ENCODE peak calls at places on chromosomes 11 and 22, in ten cellular contexts. X is left ventricle myocardium inferior; H is neuronal stem cell; M is H4; K is AG08395; D is stimulated activated CD8-positive, alpha-beta memory T cell treated with anti-CD3 and anti-CD28 coated beads, Interleukin-7, amount 100 ng/mL, for 48 hours; S is kidney epithelial cell; U is stimulated activated CD4-positive, alpha-beta T cell treated with anti-CD3 and anti-CD28 coated beads, Interleukin-1b, Interleukin-23, amount 100 ng/mL, for 1 hour; F is endodermal cell; O is 8988T. I is an unnamed sample.

GRCh38 chr11:9132203-9132878 is 40.9 kb upstream of the SCUBE2 start:
- DNase-seq in H (no peak), D (no peak), O (no peak), F (no peak), X (no peak), M (no peak), K (no peak), U (no peak), S (no peak), I (no peak)

GRCh38 chr11:109963101-109963500 is 130.1 kb upstream of the ZC3H12C start:
- DNase-seq in S (no peak), F (no peak), D (no peak), U (no peak), M (no peak), X (no peak), K (no peak), H (no peak), O (no peak), I (no peak)

GRCh38 chr11:112748713-112749481 is 212.3 kb upstream of the NCAM1 start:
- DNase-seq in F (no peak), D (no peak), H (no peak), X (no peak), S (no peak), O (no peak), M (no peak), K (no peak), U (no peak), I (no peak)

GRCh38 chr11:116910378-116910777 is 73.0 kb upstream of the APOA1 start:
- DNase-seq in S (no peak), F (no peak), K (peak), U (no peak), H (no peak), X (no peak), O (no peak), D (no peak), M (no peak), I (no peak)

GRCh38 chr11:107359701-107360100 is 97.9 kb downstream of the CWF19L2 start:
- DNase-seq in D (no peak), M (no peak), S (no peak), K (no peak), H (no peak), X (no peak), F (no peak), U (no peak), O (no peak), I (no peak)

GRCh38 chr11:27293500-27294417 is 69.3 kb downstream of the CCDC34 start:
- DNase-seq in F (no peak), S (no peak), K (no peak), M (peak), U (no peak), H (no peak), X (no peak), D (no peak), O (no peak), I (no peak)

GRCh38 chr11:32426819-32427615 is 8.3 kb downstream of the WT1 start:
- DNase-seq in O (no peak), M (no peak), K (no peak), H (no peak), U (no peak), D (no peak), S (no peak), X (peak), F (peak), I (no peak)

GRCh38 chr11:69953356-69953755 is 124.8 kb upstream of the ANO1 start:
- DNase-seq in K (no peak), H (no peak), O (no peak), S (no peak), U (no peak), D (no peak), X (no peak), F (no peak), M (no peak), I (no peak)

GRCh38 chr22:31177420-31178162 is 17.6 kb downstream of the RNF185 start:
- DNase-seq in S (peak), U (no peak), H (no peak), M (no peak), O (no peak), X (no peak), K (peak), D (no peak), F (no peak), I (peak)

GRCh38 chr11:35003658-35004057 is 87.2 kb downstream of the PDHX start:
- DNase-seq in F (no peak), K (no peak), H (no peak), U (no peak), M (no peak), S (no peak), D (no peak), X (no peak), O (no peak), I (no peak)

GRCh38 chr11:134599180-134599810 is 187.3 kb upstream of the B3GAT1 start:
- DNase-seq in H (no peak), S (no peak), K (no peak), M (no peak), O (no peak), U (no peak), X (no peak), D (no peak), F (peak), I (no peak)

GRCh38 chr22:24072361-24072760 is 61.3 kb downstream of the CABIN1 start:
- DNase-seq in S (no peak), U (no peak), H (no peak), O (no peak), F (no peak), M (no peak), K (no peak), D (no peak), X (no peak), I (no peak)

GRCh38 chr11:119701591-119702260 is 27.3 kb downstream of the NECTIN1 start:
- DNase-seq in U (no peak), K (no peak), M (no peak), S (no peak), O (no peak), X (no peak), F (no peak), H (no peak), D (no peak), I (no peak)

GRCh38 chr22:24937114-24937513 is 9.4 kb downstream of the LHFPL7 start:
- DNase-seq in U (no peak), X (no peak), M (peak), F (peak), H (no peak), D (no peak), K (peak), O (no peak), S (no peak), I (no peak)

GRCh38 chr22:48594757-48595510 is 1232.7 kb downstream of the BRD1 start:
- DNase-seq in X (no peak), S (no peak), O (no peak), U (no peak), D (no peak), H (no peak), F (no peak), K (no peak), M (no peak), I (no peak)

I was measured in GM04503.